ENCODE peak calls at places on chromosome 4, in ten cellular contexts. One of them, this sample, is unnamed.

GRCh38 chr4:14221176-14221575 is 593.7 kb upstream of the BOD1L1 start:
- DNase-seq in stimulated activated CD8-positive, alpha-beta memory T cell treated with anti-CD3 and anti-CD28 coated beads, Interleukin-2, amount 100 ng/mL, for 48 hours: no peak
- DNase-seq in stimulated activated CD4-positive, alpha-beta T cell treated with anti-CD3 and anti-CD28 coated beads, Interleukin-15, amount 100 ng/mL, for 24 hours: no peak
- DNase-seq in CD4-positive, CD25-positive, alpha-beta regulatory T cell: no peak
- DNase-seq in neural crest cell: no peak
- DNase-seq in GM23338: no peak
- DNase-seq in T-helper 2 cell: no peak
- DNase-seq in sigmoid colon: no peak
- DNase-seq in left cardiac atrium: no peak
- DNase-seq in NCI-H1436: no peak
- DNase-seq in this sample: no peak

GRCh38 chr4:140005699-140006098 is 148.3 kb downstream of the MAML3 start:
- DNase-seq in stimulated activated CD8-positive, alpha-beta memory T cell treated with anti-CD3 and anti-CD28 coated beads, Interleukin-2, amount 100 ng/mL, for 48 hours: no peak
- DNase-seq in stimulated activated CD4-positive, alpha-beta T cell treated with anti-CD3 and anti-CD28 coated beads, Interleukin-15, amount 100 ng/mL, for 24 hours: no peak
- DNase-seq in CD4-positive, CD25-positive, alpha-beta regulatory T cell: no peak
- DNase-seq in neural crest cell: no peak
- DNase-seq in GM23338: no peak
- DNase-seq in T-helper 2 cell: no peak
- DNase-seq in sigmoid colon: no peak
- DNase-seq in left cardiac atrium: no peak
- DNase-seq in NCI-H1436: peak; percentile 66
- DNase-seq in this sample: no peak

GRCh38 chr4:94623507-94623906 is 134.2 kb upstream of the BMPR1B start:
- DNase-seq in stimulated activated CD8-positive, alpha-beta memory T cell treated with anti-CD3 and anti-CD28 coated beads, Interleukin-2, amount 100 ng/mL, for 48 hours: no peak
- DNase-seq in stimulated activated CD4-positive, alpha-beta T cell treated with anti-CD3 and anti-CD28 coated beads, Interleukin-15, amount 100 ng/mL, for 24 hours: no peak
- DNase-seq in CD4-positive, CD25-positive, alpha-beta regulatory T cell: no peak
- DNase-seq in neural crest cell: no peak
- DNase-seq in GM23338: no peak
- DNase-seq in T-helper 2 cell: no peak
- DNase-seq in sigmoid colon: no peak
- DNase-seq in left cardiac atrium: no peak
- DNase-seq in NCI-H1436: no peak
- DNase-seq in this sample: no peak

GRCh38 chr4:67134616-67135015 is 410.7 kb downstream of the CENPC start:
- DNase-seq in stimulated activated CD8-positive, alpha-beta memory T cell treated with anti-CD3 and anti-CD28 coated beads, Interleukin-2, amount 100 ng/mL, for 48 hours: no peak
- DNase-seq in stimulated activated CD4-positive, alpha-beta T cell treated with anti-CD3 and anti-CD28 coated beads, Interleukin-15, amount 100 ng/mL, for 24 hours: no peak
- DNase-seq in CD4-positive, CD25-positive, alpha-beta regulatory T cell: no peak
- DNase-seq in neural crest cell: no peak
- DNase-seq in GM23338: no peak
- DNase-seq in T-helper 2 cell: no peak
- DNase-seq in sigmoid colon: no peak
- DNase-seq in left cardiac atrium: no peak
- DNase-seq in NCI-H1436: no peak
- DNase-seq in this sample: no peak

GRCh38 chr4:7929530-7929951 is 10.1 kb downstream of the AFAP1 start:
- DNase-seq in stimulated activated CD8-positive, alpha-beta memory T cell treated with anti-CD3 and anti-CD28 coated beads, Interleukin-2, amount 100 ng/mL, for 48 hours: no peak
- DNase-seq in stimulated activated CD4-positive, alpha-beta T cell treated with anti-CD3 and anti-CD28 coated beads, Interleukin-15, amount 100 ng/mL, for 24 hours: no peak
- DNase-seq in CD4-positive, CD25-positive, alpha-beta regulatory T cell: no peak
- DNase-seq in neural crest cell: no peak
- DNase-seq in GM23338: peak; percentile 74
- DNase-seq in T-helper 2 cell: no peak
- DNase-seq in sigmoid colon: peak; percentile 66
- DNase-seq in left cardiac atrium: no peak
- DNase-seq in NCI-H1436: no peak
- DNase-seq in this sample: no peak

GRCh38 chr4:25075851-25076250 is 45.1 kb upstream of the LGI2 start:
- DNase-seq in stimulated activated CD8-positive, alpha-beta memory T cell treated with anti-CD3 and anti-CD28 coated beads, Interleukin-2, amount 100 ng/mL, for 48 hours: no peak
- DNase-seq in stimulated activated CD4-positive, alpha-beta T cell treated with anti-CD3 and anti-CD28 coated beads, Interleukin-15, amount 100 ng/mL, for 24 hours: no peak
- DNase-seq in CD4-positive, CD25-positive, alpha-beta regulatory T cell: no peak
- DNase-seq in neural crest cell: no peak
- DNase-seq in GM23338: no peak
- DNase-seq in T-helper 2 cell: no peak
- DNase-seq in sigmoid colon: no peak
- DNase-seq in left cardiac atrium: no peak
- DNase-seq in NCI-H1436: no peak
- DNase-seq in this sample: no peak

GRCh38 chr4:183158062-183158461 is 59.0 kb downstream of the WWC2 start:
- DNase-seq in stimulated activated CD8-positive, alpha-beta memory T cell treated with anti-CD3 and anti-CD28 coated beads, Interleukin-2, amount 100 ng/mL, for 48 hours: no peak
- DNase-seq in stimulated activated CD4-positive, alpha-beta T cell treated with anti-CD3 and anti-CD28 coated beads, Interleukin-15, amount 100 ng/mL, for 24 hours: no peak
- DNase-seq in CD4-positive, CD25-positive, alpha-beta regulatory T cell: no peak
- DNase-seq in neural crest cell: no peak
- DNase-seq in GM23338: no peak
- DNase-seq in T-helper 2 cell: no peak
- DNase-seq in sigmoid colon: no peak
- DNase-seq in left cardiac atrium: no peak
- DNase-seq in NCI-H1436: no peak
- DNase-seq in this sample: no peak

GRCh38 chr4:121707344-121707743 is 10.6 kb upstream of the ANXA5 start:
- DNase-seq in stimulated activated CD8-positive, alpha-beta memory T cell treated with anti-CD3 and anti-CD28 coated beads, Interleukin-2, amount 100 ng/mL, for 48 hours: no peak
- DNase-seq in stimulated activated CD4-positive, alpha-beta T cell treated with anti-CD3 and anti-CD28 coated beads, Interleukin-15, amount 100 ng/mL, for 24 hours: peak; percentile 12
- DNase-seq in CD4-positive, CD25-positive, alpha-beta regulatory T cell: no peak
- DNase-seq in neural crest cell: no peak
- DNase-seq in GM23338: no peak
- DNase-seq in T-helper 2 cell: peak; percentile 49
- DNase-seq in sigmoid colon: no peak
- DNase-seq in left cardiac atrium: no peak
- DNase-seq in NCI-H1436: no peak
- DNase-seq in this sample: no peak

GRCh38 chr4:159283697-159284492 is 181.0 kb downstream of the RAPGEF2 start:
- DNase-seq in stimulated activated CD8-positive, alpha-beta memory T cell treated with anti-CD3 and anti-CD28 coated beads, Interleukin-2, amount 100 ng/mL, for 48 hours: no peak
- DNase-seq in stimulated activated CD4-positive, alpha-beta T cell treated with anti-CD3 and anti-CD28 coated beads, Interleukin-15, amount 100 ng/mL, for 24 hours: no peak
- DNase-seq in CD4-positive, CD25-positive, alpha-beta regulatory T cell: no peak
- DNase-seq in neural crest cell: no peak
- DNase-seq in GM23338: peak; percentile 75
- DNase-seq in T-helper 2 cell: no peak
- DNase-seq in sigmoid colon: no peak
- DNase-seq in left cardiac atrium: no peak
- DNase-seq in NCI-H1436: no peak
- DNase-seq in this sample: no peak

GRCh38 chr4:7295917-7296660 is 103.8 kb downstream of the SORCS2 start:
- DNase-seq in stimulated activated CD8-positive, alpha-beta memory T cell treated with anti-CD3 and anti-CD28 coated beads, Interleukin-2, amount 100 ng/mL, for 48 hours: peak; percentile 10
- DNase-seq in stimulated activated CD4-positive, alpha-beta T cell treated with anti-CD3 and anti-CD28 coated beads, Interleukin-15, amount 100 ng/mL, for 24 hours: peak; percentile 40
- DNase-seq in CD4-positive, CD25-positive, alpha-beta regulatory T cell: no peak
- DNase-seq in neural crest cell: no peak
- DNase-seq in GM23338: peak; percentile 21
- DNase-seq in T-helper 2 cell: no peak
- DNase-seq in sigmoid colon: no peak
- DNase-seq in left cardiac atrium: no peak
- DNase-seq in NCI-H1436: no peak
- DNase-seq in this sample: no peak

GRCh38 chr4:186192068-186192751 is 843 bp downstream of the CYP4V2 start:
- DNase-seq in stimulated activated CD8-positive, alpha-beta memory T cell treated with anti-CD3 and anti-CD28 coated beads, Interleukin-2, amount 100 ng/mL, for 48 hours: peak; percentile 11
- DNase-seq in stimulated activated CD4-positive, alpha-beta T cell treated with anti-CD3 and anti-CD28 coated beads, Interleukin-15, amount 100 ng/mL, for 24 hours: no peak
- DNase-seq in CD4-positive, CD25-positive, alpha-beta regulatory T cell: no peak
- DNase-seq in neural crest cell: no peak
- DNase-seq in GM23338: peak; percentile 73
- DNase-seq in T-helper 2 cell: peak; percentile 58
- DNase-seq in sigmoid colon: peak; percentile 81
- DNase-seq in left cardiac atrium: peak; percentile 36
- DNase-seq in NCI-H1436: no peak
- DNase-seq in this sample: peak; percentile 45

GRCh38 chr4:55125087-55125721 is at the start of gene KDR:
- DNase-seq in stimulated activated CD8-positive, alpha-beta memory T cell treated with anti-CD3 and anti-CD28 coated beads, Interleukin-2, amount 100 ng/mL, for 48 hours: no peak
- DNase-seq in stimulated activated CD4-positive, alpha-beta T cell treated with anti-CD3 and anti-CD28 coated beads, Interleukin-15, amount 100 ng/mL, for 24 hours: peak; percentile 19
- DNase-seq in CD4-positive, CD25-positive, alpha-beta regulatory T cell: no peak
- DNase-seq in neural crest cell: peak; percentile 56
- DNase-seq in GM23338: peak; percentile 90
- DNase-seq in T-helper 2 cell: no peak
- DNase-seq in sigmoid colon: no peak
- DNase-seq in left cardiac atrium: peak; percentile 71
- DNase-seq in NCI-H1436: no peak
- DNase-seq in this sample: no peak

GRCh38 chr4:164212134-164212533 is 541.8 kb upstream of the SMIM31 start:
- DNase-seq in stimulated activated CD8-positive, alpha-beta memory T cell treated with anti-CD3 and anti-CD28 coated beads, Interleukin-2, amount 100 ng/mL, for 48 hours: no peak
- DNase-seq in stimulated activated CD4-positive, alpha-beta T cell treated with anti-CD3 and anti-CD28 coated beads, Interleukin-15, amount 100 ng/mL, for 24 hours: no peak
- DNase-seq in CD4-positive, CD25-positive, alpha-beta regulatory T cell: no peak
- DNase-seq in neural crest cell: no peak
- DNase-seq in GM23338: no peak
- DNase-seq in T-helper 2 cell: no peak
- DNase-seq in sigmoid colon: no peak
- DNase-seq in left cardiac atrium: no peak
- DNase-seq in NCI-H1436: no peak
- DNase-seq in this sample: no peak

GRCh38 chr4:174224550-174224949 is 58.9 kb downstream of the FBXO8 start:
- DNase-seq in stimulated activated CD8-positive, alpha-beta memory T cell treated with anti-CD3 and anti-CD28 coated beads, Interleukin-2, amount 100 ng/mL, for 48 hours: no peak
- DNase-seq in stimulated activated CD4-positive, alpha-beta T cell treated with anti-CD3 and anti-CD28 coated beads, Interleukin-15, amount 100 ng/mL, for 24 hours: no peak
- DNase-seq in CD4-positive, CD25-positive, alpha-beta regulatory T cell: no peak
- DNase-seq in neural crest cell: no peak
- DNase-seq in GM23338: no peak
- DNase-seq in T-helper 2 cell: no peak
- DNase-seq in sigmoid colon: no peak
- DNase-seq in left cardiac atrium: no peak
- DNase-seq in NCI-H1436: no peak
- DNase-seq in this sample: no peak

GRCh38 chr4:140568507-140569306 is at the start of gene UCP1:
- DNase-seq in stimulated activated CD8-positive, alpha-beta memory T cell treated with anti-CD3 and anti-CD28 coated beads, Interleukin-2, amount 100 ng/mL, for 48 hours: no peak
- DNase-seq in stimulated activated CD4-positive, alpha-beta T cell treated with anti-CD3 and anti-CD28 coated beads, Interleukin-15, amount 100 ng/mL, for 24 hours: peak; percentile 9
- DNase-seq in CD4-positive, CD25-positive, alpha-beta regulatory T cell: no peak
- DNase-seq in neural crest cell: peak; percentile 13
- DNase-seq in GM23338: peak; percentile 85
- DNase-seq in T-helper 2 cell: no peak
- DNase-seq in sigmoid colon: no peak
- DNase-seq in left cardiac atrium: peak; percentile 26
- DNase-seq in NCI-H1436: no peak
- DNase-seq in this sample: no peak

GRCh38 chr4:109816082-109816442 is 500 bp downstream of the GAR1 start:
- DNase-seq in stimulated activated CD8-positive, alpha-beta memory T cell treated with anti-CD3 and anti-CD28 coated beads, Interleukin-2, amount 100 ng/mL, for 48 hours: peak; percentile 34
- DNase-seq in stimulated activated CD4-positive, alpha-beta T cell treated with anti-CD3 and anti-CD28 coated beads, Interleukin-15, amount 100 ng/mL, for 24 hours: peak; percentile 61
- DNase-seq in CD4-positive, CD25-positive, alpha-beta regulatory T cell: peak; percentile 33
- DNase-seq in neural crest cell: no peak
- DNase-seq in GM23338: peak; percentile 21
- DNase-seq in T-helper 2 cell: peak; percentile 71
- DNase-seq in sigmoid colon: no peak
- DNase-seq in left cardiac atrium: no peak
- DNase-seq in NCI-H1436: no peak
- DNase-seq in this sample: no peak

GRCh38 chr4:31467781-31468180 is 747.6 kb downstream of the PCDH7 start:
- DNase-seq in stimulated activated CD8-positive, alpha-beta memory T cell treated with anti-CD3 and anti-CD28 coated beads, Interleukin-2, amount 100 ng/mL, for 48 hours: no peak
- DNase-seq in stimulated activated CD4-positive, alpha-beta T cell treated with anti-CD3 and anti-CD28 coated beads, Interleukin-15, amount 100 ng/mL, for 24 hours: no peak
- DNase-seq in CD4-positive, CD25-positive, alpha-beta regulatory T cell: no peak
- DNase-seq in neural crest cell: no peak
- DNase-seq in GM23338: no peak
- DNase-seq in T-helper 2 cell: no peak
- DNase-seq in sigmoid colon: no peak
- DNase-seq in left cardiac atrium: no peak
- DNase-seq in NCI-H1436: no peak
- DNase-seq in this sample: no peak

GRCh38 chr4:38319456-38320348 is 344.3 kb upstream of the KLF3 start:
- DNase-seq in stimulated activated CD8-positive, alpha-beta memory T cell treated with anti-CD3 and anti-CD28 coated beads, Interleukin-2, amount 100 ng/mL, for 48 hours: peak; percentile 96
- DNase-seq in stimulated activated CD4-positive, alpha-beta T cell treated with anti-CD3 and anti-CD28 coated beads, Interleukin-15, amount 100 ng/mL, for 24 hours: peak; percentile 95
- DNase-seq in CD4-positive, CD25-positive, alpha-beta regulatory T cell: peak; percentile 73
- DNase-seq in neural crest cell: peak; percentile 99
- DNase-seq in GM23338: peak; percentile 91
- DNase-seq in T-helper 2 cell: peak; percentile 91
- DNase-seq in sigmoid colon: peak; percentile 97
- DNase-seq in left cardiac atrium: peak; percentile 91
- DNase-seq in NCI-H1436: peak; percentile 81
- DNase-seq in this sample: peak; percentile 78

GRCh38 chr4:121096629-121097028 is 24.3 kb upstream of the NDNF start:
- DNase-seq in stimulated activated CD8-positive, alpha-beta memory T cell treated with anti-CD3 and anti-CD28 coated beads, Interleukin-2, amount 100 ng/mL, for 48 hours: no peak
- DNase-seq in stimulated activated CD4-positive, alpha-beta T cell treated with anti-CD3 and anti-CD28 coated beads, Interleukin-15, amount 100 ng/mL, for 24 hours: no peak
- DNase-seq in CD4-positive, CD25-positive, alpha-beta regulatory T cell: no peak
- DNase-seq in neural crest cell: no peak
- DNase-seq in GM23338: peak; percentile 65
- DNase-seq in T-helper 2 cell: peak; percentile 26
- DNase-seq in sigmoid colon: no peak
- DNase-seq in left cardiac atrium: no peak
- DNase-seq in NCI-H1436: peak; percentile 5
- DNase-seq in this sample: peak; percentile 17

GRCh38 chr4:185624248-185624568 is 88.9 kb upstream of the PDLIM3 start:
- DNase-seq in stimulated activated CD8-positive, alpha-beta memory T cell treated with anti-CD3 and anti-CD28 coated beads, Interleukin-2, amount 100 ng/mL, for 48 hours: no peak
- DNase-seq in stimulated activated CD4-positive, alpha-beta T cell treated with anti-CD3 and anti-CD28 coated beads, Interleukin-15, amount 100 ng/mL, for 24 hours: no peak
- DNase-seq in CD4-positive, CD25-positive, alpha-beta regulatory T cell: no peak
- DNase-seq in neural crest cell: no peak
- DNase-seq in GM23338: no peak
- DNase-seq in T-helper 2 cell: no peak
- DNase-seq in sigmoid colon: no peak
- DNase-seq in left cardiac atrium: no peak
- DNase-seq in NCI-H1436: no peak
- DNase-seq in this sample: no peak

GRCh38 chr4:73669410-73670183 is 49.4 kb upstream of the RASSF6 start:
- DNase-seq in stimulated activated CD8-positive, alpha-beta memory T cell treated with anti-CD3 and anti-CD28 coated beads, Interleukin-2, amount 100 ng/mL, for 48 hours: no peak
- DNase-seq in stimulated activated CD4-positive, alpha-beta T cell treated with anti-CD3 and anti-CD28 coated beads, Interleukin-15, amount 100 ng/mL, for 24 hours: no peak
- DNase-seq in CD4-positive, CD25-positive, alpha-beta regulatory T cell: no peak
- DNase-seq in neural crest cell: no peak
- DNase-seq in GM23338: no peak
- DNase-seq in T-helper 2 cell: no peak
- DNase-seq in sigmoid colon: no peak
- DNase-seq in left cardiac atrium: no peak
- DNase-seq in NCI-H1436: no peak
- DNase-seq in this sample: no peak

GRCh38 chr4:56640907-56641493 is 40.1 kb downstream of the HOPX start:
- DNase-seq in stimulated activated CD8-positive, alpha-beta memory T cell treated with anti-CD3 and anti-CD28 coated beads, Interleukin-2, amount 100 ng/mL, for 48 hours: no peak
- DNase-seq in stimulated activated CD4-positive, alpha-beta T cell treated with anti-CD3 and anti-CD28 coated beads, Interleukin-15, amount 100 ng/mL, for 24 hours: no peak
- DNase-seq in CD4-positive, CD25-positive, alpha-beta regulatory T cell: no peak
- DNase-seq in neural crest cell: no peak
- DNase-seq in GM23338: no peak
- DNase-seq in T-helper 2 cell: no peak
- DNase-seq in sigmoid colon: no peak
- DNase-seq in left cardiac atrium: no peak
- DNase-seq in NCI-H1436: no peak
- DNase-seq in this sample: no peak

GRCh38 chr4:187602339-187603092 is 393.1 kb upstream of the ZFP42 start:
- DNase-seq in stimulated activated CD8-positive, alpha-beta memory T cell treated with anti-CD3 and anti-CD28 coated beads, Interleukin-2, amount 100 ng/mL, for 48 hours: no peak
- DNase-seq in stimulated activated CD4-positive, alpha-beta T cell treated with anti-CD3 and anti-CD28 coated beads, Interleukin-15, amount 100 ng/mL, for 24 hours: no peak
- DNase-seq in CD4-positive, CD25-positive, alpha-beta regulatory T cell: no peak
- DNase-seq in neural crest cell: no peak
- DNase-seq in GM23338: no peak
- DNase-seq in T-helper 2 cell: no peak
- DNase-seq in sigmoid colon: no peak
- DNase-seq in left cardiac atrium: no peak
- DNase-seq in NCI-H1436: no peak
- DNase-seq in this sample: no peak

GRCh38 chr4:150476776-150477175 is 105.2 kb upstream of the MAB21L2 start:
- DNase-seq in stimulated activated CD8-positive, alpha-beta memory T cell treated with anti-CD3 and anti-CD28 coated beads, Interleukin-2, amount 100 ng/mL, for 48 hours: no peak
- DNase-seq in stimulated activated CD4-positive, alpha-beta T cell treated with anti-CD3 and anti-CD28 coated beads, Interleukin-15, amount 100 ng/mL, for 24 hours: no peak
- DNase-seq in CD4-positive, CD25-positive, alpha-beta regulatory T cell: no peak
- DNase-seq in neural crest cell: no peak
- DNase-seq in GM23338: no peak
- DNase-seq in T-helper 2 cell: peak; percentile 28
- DNase-seq in sigmoid colon: no peak
- DNase-seq in left cardiac atrium: no peak
- DNase-seq in NCI-H1436: no peak
- DNase-seq in this sample: no peak

GRCh38 chr4:186013404-186014186 is 55.4 kb upstream of the TLR3 start:
- DNase-seq in stimulated activated CD8-positive, alpha-beta memory T cell treated with anti-CD3 and anti-CD28 coated beads, Interleukin-2, amount 100 ng/mL, for 48 hours: no peak
- DNase-seq in stimulated activated CD4-positive, alpha-beta T cell treated with anti-CD3 and anti-CD28 coated beads, Interleukin-15, amount 100 ng/mL, for 24 hours: no peak
- DNase-seq in CD4-positive, CD25-positive, alpha-beta regulatory T cell: no peak
- DNase-seq in neural crest cell: no peak
- DNase-seq in GM23338: peak; percentile 73
- DNase-seq in T-helper 2 cell: no peak
- DNase-seq in sigmoid colon: no peak
- DNase-seq in left cardiac atrium: no peak
- DNase-seq in NCI-H1436: no peak
- DNase-seq in this sample: no peak

GRCh38 chr4:179307297-179308136 is 1865.3 kb upstream of the AGA start:
- DNase-seq in stimulated activated CD8-positive, alpha-beta memory T cell treated with anti-CD3 and anti-CD28 coated beads, Interleukin-2, amount 100 ng/mL, for 48 hours: no peak
- DNase-seq in stimulated activated CD4-positive, alpha-beta T cell treated with anti-CD3 and anti-CD28 coated beads, Interleukin-15, amount 100 ng/mL, for 24 hours: peak; percentile 30
- DNase-seq in CD4-positive, CD25-positive, alpha-beta regulatory T cell: no peak
- DNase-seq in neural crest cell: peak; percentile 59
- DNase-seq in GM23338: peak; percentile 83
- DNase-seq in T-helper 2 cell: peak; percentile 13
- DNase-seq in sigmoid colon: no peak
- DNase-seq in left cardiac atrium: no peak
- DNase-seq in NCI-H1436: peak; percentile 1
- DNase-seq in this sample: peak; percentile 42

GRCh38 chr4:116953947-116954346 is 131.4 kb downstream of the TRAM1L1 start:
- DNase-seq in stimulated activated CD8-positive, alpha-beta memory T cell treated with anti-CD3 and anti-CD28 coated beads, Interleukin-2, amount 100 ng/mL, for 48 hours: no peak
- DNase-seq in stimulated activated CD4-positive, alpha-beta T cell treated with anti-CD3 and anti-CD28 coated beads, Interleukin-15, amount 100 ng/mL, for 24 hours: no peak
- DNase-seq in CD4-positive, CD25-positive, alpha-beta regulatory T cell: no peak
- DNase-seq in neural crest cell: no peak
- DNase-seq in GM23338: no peak
- DNase-seq in T-helper 2 cell: no peak
- DNase-seq in sigmoid colon: no peak
- DNase-seq in left cardiac atrium: no peak
- DNase-seq in NCI-H1436: no peak
- DNase-seq in this sample: no peak

GRCh38 chr4:115090483-115091075 is 22.8 kb downstream of the NDST4 start:
- DNase-seq in stimulated activated CD8-positive, alpha-beta memory T cell treated with anti-CD3 and anti-CD28 coated beads, Interleukin-2, amount 100 ng/mL, for 48 hours: no peak
- DNase-seq in stimulated activated CD4-positive, alpha-beta T cell treated with anti-CD3 and anti-CD28 coated beads, Interleukin-15, amount 100 ng/mL, for 24 hours: no peak
- DNase-seq in CD4-positive, CD25-positive, alpha-beta regulatory T cell: no peak
- DNase-seq in neural crest cell: no peak
- DNase-seq in GM23338: peak; percentile 82
- DNase-seq in T-helper 2 cell: peak; percentile 24
- DNase-seq in sigmoid colon: no peak
- DNase-seq in left cardiac atrium: no peak
- DNase-seq in NCI-H1436: peak; percentile 44
- DNase-seq in this sample: peak; percentile 20